ENCODE peak calls at places on chromosomes 7 and 10, in five cellular contexts. One of them, this sample, is unnamed.

GRCh38 chr10:91883549-91884542 is 25.4 kb downstream of the FGFBP3 start:
- DNase-seq in SK-N-SH: no peak
- DNase-seq in left lung: no peak
- DNase-seq in neural progenitor cell: peak
- DNase-seq in mammary epithelial cell: no peak
- DNase-seq in this sample: peak

GRCh38 chr7:27535795-27536194 is 126.9 kb downstream of the HIBADH start:
- DNase-seq in SK-N-SH: no peak
- DNase-seq in left lung: no peak
- DNase-seq in neural progenitor cell: no peak
- DNase-seq in mammary epithelial cell: no peak
- DNase-seq in this sample: no peak

GRCh38 chr7:49980414-49980813 is 112.6 kb downstream of the ZPBP start:
- DNase-seq in SK-N-SH: no peak
- DNase-seq in left lung: no peak
- DNase-seq in neural progenitor cell: peak
- DNase-seq in mammary epithelial cell: no peak
- DNase-seq in this sample: no peak

GRCh38 chr7:157938211-157938610 is 601.4 kb downstream of the DNAJB6 start:
- DNase-seq in SK-N-SH: no peak
- DNase-seq in left lung: no peak
- DNase-seq in neural progenitor cell: no peak
- DNase-seq in mammary epithelial cell: no peak
- DNase-seq in this sample: no peak

GRCh38 chr7:94975316-94975715 is 67.9 kb downstream of the PPP1R9A start:
- DNase-seq in SK-N-SH: no peak
- DNase-seq in left lung: no peak
- DNase-seq in neural progenitor cell: no peak
- DNase-seq in mammary epithelial cell: no peak
- DNase-seq in this sample: no peak

GRCh38 chr10:28180654-28181053 is 122.2 kb downstream of the MPP7 start:
- DNase-seq in SK-N-SH: no peak
- DNase-seq in left lung: no peak
- DNase-seq in neural progenitor cell: no peak
- DNase-seq in mammary epithelial cell: peak
- DNase-seq in this sample: no peak

GRCh38 chr7:124085168-124085567 is 52.3 kb upstream of the TMEM229A start:
- DNase-seq in SK-N-SH: peak
- DNase-seq in left lung: no peak
- DNase-seq in neural progenitor cell: no peak
- DNase-seq in mammary epithelial cell: peak
- DNase-seq in this sample: no peak

GRCh38 chr10:3654496-3654895 is 130.5 kb downstream of the KLF6 start:
- DNase-seq in SK-N-SH: no peak
- DNase-seq in left lung: no peak
- DNase-seq in neural progenitor cell: no peak
- DNase-seq in mammary epithelial cell: no peak
- DNase-seq in this sample: peak

GRCh38 chr10:28939352-28940157 is 262.2 kb downstream of the BAMBI start:
- DNase-seq in SK-N-SH: no peak
- DNase-seq in left lung: peak
- DNase-seq in neural progenitor cell: peak
- DNase-seq in mammary epithelial cell: no peak
- DNase-seq in this sample: peak

GRCh38 chr7:30470783-30471182 is 7.8 kb downstream of the NOD1 start:
- DNase-seq in SK-N-SH: no peak
- DNase-seq in left lung: no peak
- DNase-seq in neural progenitor cell: no peak
- DNase-seq in mammary epithelial cell: no peak
- DNase-seq in this sample: peak

GRCh38 chr7:5421626-5422323 is 1.9 kb downstream of the TNRC18 start:
- DNase-seq in SK-N-SH: peak
- DNase-seq in left lung: peak
- DNase-seq in neural progenitor cell: peak
- DNase-seq in mammary epithelial cell: peak
- DNase-seq in this sample: peak

GRCh38 chr10:107653832-107654287 is 489.4 kb upstream of the SORCS1 start:
- DNase-seq in SK-N-SH: no peak
- DNase-seq in left lung: no peak
- DNase-seq in neural progenitor cell: no peak
- DNase-seq in mammary epithelial cell: peak
- DNase-seq in this sample: peak

GRCh38 chr10:21427804-21428481 is 97.5 kb downstream of the SKIDA1 start:
- DNase-seq in SK-N-SH: no peak
- DNase-seq in left lung: no peak
- DNase-seq in neural progenitor cell: no peak
- DNase-seq in mammary epithelial cell: peak
- DNase-seq in this sample: no peak

GRCh38 chr10:108789911-108790310 is 1133.4 kb downstream of the XPNPEP1 start:
- DNase-seq in SK-N-SH: no peak
- DNase-seq in left lung: no peak
- DNase-seq in neural progenitor cell: no peak
- DNase-seq in mammary epithelial cell: peak
- DNase-seq in this sample: peak

GRCh38 chr10:9342865-9343450 is 1288.5 kb downstream of the GATA3 start:
- DNase-seq in SK-N-SH: peak
- DNase-seq in left lung: no peak
- DNase-seq in neural progenitor cell: peak
- DNase-seq in mammary epithelial cell: peak
- DNase-seq in this sample: peak

GRCh38 chr7:85025312-85025756 is 161.5 kb downstream of the SEMA3D start:
- DNase-seq in SK-N-SH: no peak
- DNase-seq in left lung: no peak
- DNase-seq in neural progenitor cell: no peak
- DNase-seq in mammary epithelial cell: peak
- DNase-seq in this sample: peak

GRCh38 chr10:132300582-132300981 is 7.2 kb downstream of the STK32C start:
- DNase-seq in SK-N-SH: peak
- DNase-seq in left lung: peak
- DNase-seq in neural progenitor cell: no peak
- DNase-seq in mammary epithelial cell: no peak
- DNase-seq in this sample: no peak

GRCh38 chr10:77087406-77087805 is 550.2 kb downstream of the KCNMA1 start:
- DNase-seq in SK-N-SH: no peak
- DNase-seq in left lung: no peak
- DNase-seq in neural progenitor cell: no peak
- DNase-seq in mammary epithelial cell: peak
- DNase-seq in this sample: no peak

GRCh38 chr7:6306471-6306870 is 34.0 kb upstream of the CYTH3 start:
- DNase-seq in SK-N-SH: no peak
- DNase-seq in left lung: no peak
- DNase-seq in neural progenitor cell: no peak
- DNase-seq in mammary epithelial cell: peak
- DNase-seq in this sample: peak

GRCh38 chr7:118590107-118590506 is 365.6 kb downstream of the ANKRD7 start:
- DNase-seq in SK-N-SH: no peak
- DNase-seq in left lung: no peak
- DNase-seq in neural progenitor cell: peak
- DNase-seq in mammary epithelial cell: peak
- DNase-seq in this sample: no peak

GRCh38 chr7:134966691-134967090 is 19.6 kb upstream of the AGBL3 start:
- DNase-seq in SK-N-SH: no peak
- DNase-seq in left lung: no peak
- DNase-seq in neural progenitor cell: no peak
- DNase-seq in mammary epithelial cell: no peak
- DNase-seq in this sample: no peak

GRCh38 chr10:22341190-22341935 is 3.9 kb upstream of the SPAG6 start:
- DNase-seq in SK-N-SH: peak
- DNase-seq in left lung: peak
- DNase-seq in neural progenitor cell: no peak
- DNase-seq in mammary epithelial cell: no peak
- DNase-seq in this sample: peak

GRCh38 chr7:127667751-127668530 is 15.9 kb downstream of the SND1 start:
- DNase-seq in SK-N-SH: no peak
- DNase-seq in left lung: no peak
- DNase-seq in neural progenitor cell: no peak
- DNase-seq in mammary epithelial cell: peak
- DNase-seq in this sample: no peak

GRCh38 chr7:150620061-150620460 is 12.1 kb downstream of the GIMAP6 start:
- DNase-seq in SK-N-SH: no peak
- DNase-seq in left lung: no peak
- DNase-seq in neural progenitor cell: no peak
- DNase-seq in mammary epithelial cell: no peak
- DNase-seq in this sample: no peak

GRCh38 chr10:112952282-112952991 is 2.4 kb downstream of the TCF7L2 start:
- DNase-seq in SK-N-SH: peak
- DNase-seq in left lung: peak
- DNase-seq in neural progenitor cell: peak
- DNase-seq in mammary epithelial cell: peak
- DNase-seq in this sample: peak

GRCh38 chr7:68943786-68944185 is 654.5 kb upstream of the AUTS2 start:
- DNase-seq in SK-N-SH: no peak
- DNase-seq in left lung: no peak
- DNase-seq in neural progenitor cell: no peak
- DNase-seq in mammary epithelial cell: no peak
- DNase-seq in this sample: no peak

GRCh38 chr10:47367646-47368045 is 16.4 kb downstream of the ZNF488 start:
- DNase-seq in SK-N-SH: no peak
- DNase-seq in left lung: no peak
- DNase-seq in neural progenitor cell: no peak
- DNase-seq in mammary epithelial cell: no peak
- DNase-seq in this sample: no peak

GRCh38 chr7:36207451-36208291 is 54.6 kb downstream of the EEPD1 start:
- DNase-seq in SK-N-SH: peak
- DNase-seq in left lung: peak
- DNase-seq in neural progenitor cell: no peak
- DNase-seq in mammary epithelial cell: peak
- DNase-seq in this sample: peak

GRCh38 chr7:23956769-23957556 is 246.9 kb downstream of the STK31 start:
- DNase-seq in SK-N-SH: no peak
- DNase-seq in left lung: no peak
- DNase-seq in neural progenitor cell: peak
- DNase-seq in mammary epithelial cell: no peak
- DNase-seq in this sample: peak
- H3K4me3 ChIP-seq in SK-N-SH: no peak
- H3K4me3 ChIP-seq in left lung: no peak
- H3K4me3 ChIP-seq in neural progenitor cell: no peak
- H3K4me3 ChIP-seq in mammary epithelial cell: no peak
- H3K4me3 ChIP-seq in this sample: no peak

GRCh38 chr10:103125323-103126267 is 67.5 kb downstream of the NT5C2 start:
- DNase-seq in SK-N-SH: no peak
- DNase-seq in left lung: no peak
- DNase-seq in neural progenitor cell: no peak
- DNase-seq in mammary epithelial cell: no peak
- DNase-seq in this sample: peak

GRCh38 chr10:103120977-103121735 is 71.9 kb downstream of the NT5C2 start:
- DNase-seq in SK-N-SH: no peak
- DNase-seq in left lung: no peak
- DNase-seq in neural progenitor cell: no peak
- DNase-seq in mammary epithelial cell: no peak
- DNase-seq in this sample: no peak

GRCh38 chr10:103124420-103125096 is 68.5 kb downstream of the NT5C2 start:
- DNase-seq in SK-N-SH: no peak
- DNase-seq in left lung: no peak
- DNase-seq in neural progenitor cell: no peak
- DNase-seq in mammary epithelial cell: no peak
- DNase-seq in this sample: no peak

GRCh38 chr10:103120546-103120945 is 72.5 kb downstream of the NT5C2 start:
- DNase-seq in SK-N-SH: no peak
- DNase-seq in left lung: no peak
- DNase-seq in neural progenitor cell: no peak
- DNase-seq in mammary epithelial cell: no peak
- DNase-seq in this sample: no peak

GRCh38 chr10:103123282-103124033 is 69.6 kb downstream of the NT5C2 start:
- DNase-seq in SK-N-SH: no peak
- DNase-seq in left lung: no peak
- DNase-seq in neural progenitor cell: peak
- DNase-seq in mammary epithelial cell: no peak
- DNase-seq in this sample: no peak
- H3K27ac ChIP-seq in SK-N-SH: no peak
- H3K27ac ChIP-seq in left lung: no peak
- H3K27ac ChIP-seq in neural progenitor cell: no peak
- H3K27ac ChIP-seq in mammary epithelial cell: no peak
- H3K27ac ChIP-seq in this sample: no peak

GRCh38 chr10:124728830-124729661 is 15.1 kb downstream of the FAM53B start:
- DNase-seq in SK-N-SH: no peak
- DNase-seq in left lung: no peak
- DNase-seq in neural progenitor cell: no peak
- DNase-seq in mammary epithelial cell: no peak
- DNase-seq in this sample: no peak
- H3K4me3 ChIP-seq in SK-N-SH: no peak
- H3K4me3 ChIP-seq in left lung: no peak
- H3K4me3 ChIP-seq in neural progenitor cell: no peak
- H3K4me3 ChIP-seq in mammary epithelial cell: no peak
- H3K4me3 ChIP-seq in this sample: no peak

DNA sequence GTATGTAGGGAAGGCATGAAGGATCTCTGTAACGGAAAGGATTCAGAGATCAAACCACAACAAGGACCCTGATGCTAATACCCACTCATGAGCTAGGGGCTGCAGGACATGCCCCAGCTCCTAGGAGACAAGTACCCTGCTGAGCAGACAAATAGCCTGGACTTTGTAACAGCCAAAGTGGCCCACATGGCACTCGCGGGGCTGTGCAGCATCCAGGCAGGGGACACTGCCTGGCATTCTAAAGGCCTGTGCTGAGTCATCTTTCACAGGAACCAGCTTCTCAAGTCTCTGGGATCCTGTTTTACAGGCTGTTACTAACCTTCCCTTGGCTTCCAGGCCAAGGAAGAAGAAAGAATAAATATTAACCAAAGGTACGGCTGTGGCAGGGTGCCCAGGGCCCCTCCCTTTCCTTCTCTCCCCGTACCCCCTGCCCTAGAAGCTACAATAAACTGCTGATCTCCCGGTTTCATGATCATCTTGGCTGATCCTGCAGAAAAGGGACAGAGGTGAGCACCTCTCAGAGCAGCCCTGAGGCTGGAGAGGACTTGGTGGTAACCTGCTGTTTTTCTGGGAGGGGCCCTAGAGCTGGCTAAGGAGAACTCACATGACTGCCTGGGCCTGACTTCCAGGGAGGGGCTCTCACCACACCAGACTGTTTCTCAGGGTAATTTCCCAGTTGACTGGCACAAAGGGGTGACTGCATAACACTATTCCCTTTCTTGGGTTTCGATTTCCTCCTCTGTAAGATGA is 4.2 kb upstream of the RPEL1 start:
- DNase-seq in SK-N-SH: no peak
- DNase-seq in left lung: peak
- DNase-seq in neural progenitor cell: peak
- DNase-seq in mammary epithelial cell: peak
- DNase-seq in this sample: no peak
- H3K27ac ChIP-seq in SK-N-SH: peak
- H3K27ac ChIP-seq in left lung: peak
- H3K27ac ChIP-seq in neural progenitor cell: no peak
- H3K27ac ChIP-seq in mammary epithelial cell: peak
- H3K27ac ChIP-seq in this sample: no peak

GRCh38 chr10:10587744-10588393 is 429.8 kb upstream of the CELF2 start:
- DNase-seq in SK-N-SH: no peak
- DNase-seq in left lung: no peak
- DNase-seq in neural progenitor cell: no peak
- DNase-seq in mammary epithelial cell: no peak
- DNase-seq in this sample: no peak

GRCh38 chr10:10591682-10592412 is 425.8 kb upstream of the CELF2 start:
- DNase-seq in SK-N-SH: no peak
- DNase-seq in left lung: no peak
- DNase-seq in neural progenitor cell: peak
- DNase-seq in mammary epithelial cell: no peak
- DNase-seq in this sample: no peak

GRCh38 chr10:10584164-10584563 is 433.5 kb upstream of the CELF2 start:
- DNase-seq in SK-N-SH: no peak
- DNase-seq in left lung: no peak
- DNase-seq in neural progenitor cell: no peak
- DNase-seq in mammary epithelial cell: no peak
- DNase-seq in this sample: no peak

GRCh38 chr10:10589540-10589939 is 428.1 kb upstream of the CELF2 start:
- DNase-seq in SK-N-SH: no peak
- DNase-seq in left lung: no peak
- DNase-seq in neural progenitor cell: no peak
- DNase-seq in mammary epithelial cell: no peak
- DNase-seq in this sample: peak
- H3K4me3 ChIP-seq in SK-N-SH: no peak
- H3K4me3 ChIP-seq in left lung: no peak
- H3K4me3 ChIP-seq in neural progenitor cell: no peak
- H3K4me3 ChIP-seq in mammary epithelial cell: no peak
- H3K4me3 ChIP-seq in this sample: no peak